ENCODE peak calls at places on chromosomes 11 and 22, in ten cellular contexts. Y, L, G, U, P, V, F, D, Z and W are unnamed samples.

GRCh38 chr11:36258730-36259360 is 30.4 kb downstream of the COMMD9 start:
- DNase-seq in Y (no peak), L (peak; percentile 12), G (peak; percentile 89), U (peak; percentile 45), P (peak; percentile 57), V (peak; percentile 74), F (peak; percentile 77), D (peak; percentile 48), Z (peak; percentile 90), W (peak; percentile 90)

GRCh38 chr11:123545726-123546125 is 108.7 kb downstream of the SCN3B start:
- DNase-seq in Y (no peak), L (no peak), G (no peak), U (no peak), P (no peak), V (peak; percentile 62), F (no peak), D (no peak), Z (peak; percentile 38), W (no peak)

GRCh38 chr11:16547879-16548278 is 190.6 kb upstream of the C11orf58 start:
- DNase-seq in Y (no peak), L (no peak), G (no peak), U (no peak), P (no peak), V (no peak), F (no peak), D (no peak), Z (no peak), W (no peak)

GRCh38 chr11:77471520-77472234 is 2.2 kb downstream of the PAK1 start:
- DNase-seq in Y (no peak), L (peak; percentile 1), G (peak; percentile 16), U (no peak), P (no peak), V (no peak), F (no peak), D (no peak), Z (no peak), W (peak; percentile 66)

GRCh38 chr11:83194284-83195175 is 1.0 kb downstream of the ANKRD42 start:
- DNase-seq in Y (peak; percentile 90), L (peak; percentile 56), G (peak; percentile 87), U (no peak), P (peak; percentile 60), V (peak; percentile 84), F (peak; percentile 77), D (peak; percentile 47), Z (peak; percentile 90), W (peak; percentile 89)

GRCh38 chr11:124745835-124746620 is 6.0 kb downstream of the VSIG2 start:
- DNase-seq in Y (peak; percentile 63), L (peak; percentile 56), G (no peak), U (no peak), P (no peak), V (no peak), F (no peak), D (no peak), Z (peak; percentile 14), W (peak; percentile 64)

GRCh38 chr11:112822478-112823274 is 138.5 kb upstream of the NCAM1 start:
- DNase-seq in Y (no peak), L (no peak), G (peak; percentile 17), U (no peak), P (no peak), V (no peak), F (no peak), D (no peak), Z (no peak), W (no peak)

GRCh38 chr22:18970180-18970947 is 34.3 kb upstream of the PRODH start:
- DNase-seq in Y (no peak), L (no peak), G (peak; percentile 21), U (no peak), P (peak; percentile 73), V (no peak), F (no peak), D (peak; percentile 23), Z (peak; percentile 47), W (no peak)

GRCh38 chr11:74154621-74155281 is 16.1 kb downstream of the C2CD3 start:
- DNase-seq in Y (no peak), L (no peak), G (peak; percentile 62), U (no peak), P (no peak), V (peak; percentile 46), F (no peak), D (no peak), Z (peak; percentile 32), W (no peak)

GRCh38 chr11:73510106-73510505 is 87.8 kb downstream of the FAM168A start:
- DNase-seq in Y (no peak), L (no peak), G (no peak), U (no peak), P (no peak), V (no peak), F (no peak), D (no peak), Z (no peak), W (no peak)

GRCh38 chr22:19995611-19996339 is 20.8 kb downstream of the ARVCF start:
- DNase-seq in Y (peak; percentile 94), L (no peak), G (peak; percentile 84), U (no peak), P (no peak), V (peak; percentile 41), F (no peak), D (no peak), Z (no peak), W (no peak)

GRCh38 chr22:22918297-22918965 is 30.8 kb downstream of the IGLL5 start:
- DNase-seq in Y (no peak), L (no peak), G (no peak), U (no peak), P (no peak), V (no peak), F (no peak), D (no peak), Z (no peak), W (no peak)

GRCh38 chr11:27209562-27210005 is 153.4 kb downstream of the CCDC34 start:
- DNase-seq in Y (peak; percentile 70), L (no peak), G (peak; percentile 87), U (no peak), P (no peak), V (peak; percentile 62), F (peak; percentile 93), D (peak; percentile 98), Z (peak; percentile 95), W (no peak)

GRCh38 chr11:18408558-18409242 is 3.4 kb upstream of the LDHC start:
- DNase-seq in Y (no peak), L (peak; percentile 13), G (no peak), U (no peak), P (no peak), V (no peak), F (peak; percentile 8), D (no peak), Z (peak; percentile 37), W (peak; percentile 64)

GRCh38 chr11:67288198-67288451 is 978 bp upstream of the ANKRD13D start:
- DNase-seq in Y (no peak), L (no peak), G (no peak), U (no peak), P (no peak), V (no peak), F (no peak), D (no peak), Z (no peak), W (no peak)
- H3K4me3 ChIP-seq in Y (peak overlapping the region; percentile 87), L (peak overlapping the region; percentile 68), G (peak overlapping the region; percentile 56), U (peak overlapping the region; percentile 76), P (peak overlapping the region; percentile 87), V (no peak overlapping the region), F (peak overlapping the region; percentile 74), D (peak overlapping the region; percentile 72), Z (peak overlapping the region; percentile 81), W (peak overlapping the region; percentile 96)

DNA sequence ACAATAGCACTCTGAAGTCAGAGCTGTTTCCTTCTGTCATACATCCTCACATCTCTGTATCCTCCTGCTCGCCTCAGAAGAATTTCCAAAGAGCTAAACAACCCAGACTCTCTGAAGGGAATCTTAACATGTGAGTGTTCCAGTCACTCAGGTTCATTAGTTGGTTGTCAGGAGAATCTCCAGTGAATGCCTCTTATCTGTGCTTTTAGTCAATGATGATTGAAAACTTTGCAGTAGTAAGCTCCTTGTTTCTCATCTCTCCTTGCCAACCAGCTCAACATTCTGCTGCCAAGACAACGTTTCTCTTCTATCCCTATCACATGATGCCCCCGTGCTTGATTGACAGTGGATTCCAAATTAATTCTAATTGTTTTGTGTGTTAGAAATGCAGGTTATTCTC is 195.5 kb downstream of the C11orf91 start:
- DNase-seq in Y (no peak), L (no peak), G (no peak), U (no peak), P (no peak), V (no peak), F (peak; percentile 20), D (no peak), Z (no peak), W (no peak)
- H3K9me3 ChIP-seq in Y (no peaks in the 10 kb centered on the region), L (no peaks in the 10 kb centered on the region), G (no peaks in the 10 kb centered on the region), U (no peaks in the 10 kb centered on the region), P (no peaks in the 10 kb centered on the region), V (no peaks in the 10 kb centered on the region), F (no peaks in the 10 kb centered on the region), D (no peaks in the 10 kb centered on the region), Z (no peaks in the 10 kb centered on the region), W (no peaks in the 10 kb centered on the region)

GRCh38 chr11:122140535-122140934 is 24.5 kb upstream of the BLID start:
- DNase-seq in Y (no peak), L (no peak), G (peak; percentile 58), U (peak; percentile 38), P (no peak), V (no peak), F (peak; percentile 86), D (peak; percentile 37), Z (peak; percentile 83), W (no peak)

GRCh38 chr11:122139595-122139866 is 23.5 kb upstream of the BLID start:
- DNase-seq in Y (no peak), L (no peak), G (no peak), U (peak; percentile 36), P (no peak), V (no peak), F (peak; percentile 67), D (no peak), Z (no peak), W (no peak)

GRCh38 chr11:122144752-122145151 is 28.7 kb upstream of the BLID start:
- DNase-seq in Y (no peak), L (no peak), G (no peak), U (no peak), P (no peak), V (no peak), F (no peak), D (no peak), Z (no peak), W (no peak)

GRCh38 chr11:122138759-122139594 is 23.0 kb upstream of the BLID start:
- DNase-seq in Y (no peak), L (no peak), G (no peak), U (no peak), P (no peak), V (no peak), F (peak; percentile 56), D (peak; percentile 28), Z (peak; percentile 42), W (no peak)

GRCh38 chr11:122141757-122142156 is 25.7 kb upstream of the BLID start:
- DNase-seq in Y (no peak), L (no peak), G (no peak), U (no peak), P (no peak), V (no peak), F (no peak), D (no peak), Z (no peak), W (no peak)
- H3K4me3 ChIP-seq in Y (no peak overlapping the region), L (no peak overlapping the region), G (no peak overlapping the region), U (no peak overlapping the region), P (no peak overlapping the region), V (no peak overlapping the region), F (no peak overlapping the region), D (no peak overlapping the region), Z (no peak overlapping the region), W (no peak overlapping the region)

DNA sequence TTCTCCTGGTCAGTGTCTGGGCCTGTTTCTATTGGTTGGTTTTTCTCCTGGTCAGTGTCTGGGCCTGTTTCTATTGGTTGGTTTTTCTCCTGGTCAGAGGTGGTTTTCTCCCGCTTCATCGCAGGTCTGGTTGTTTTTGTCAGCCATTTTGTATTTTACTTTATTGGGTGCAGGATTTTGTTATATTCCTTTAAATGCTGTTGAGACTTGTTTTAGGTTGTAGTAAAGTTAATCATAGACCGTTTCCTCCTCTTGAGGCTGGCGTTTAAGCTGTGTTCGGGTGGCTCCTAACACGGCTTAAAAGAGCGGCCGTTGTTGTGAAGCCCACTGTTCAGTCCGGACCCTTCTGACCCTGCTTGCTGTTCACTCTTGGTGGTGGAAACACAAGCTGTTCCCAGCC is 26.2 kb downstream of the ZBED4 start:
- DNase-seq in Y (no peak), L (no peak), G (no peak), U (no peak), P (no peak), V (no peak), F (no peak), D (no peak), Z (no peak), W (no peak)
- H3K9me3 ChIP-seq in Y (peaks cover 7% of the 10 kb centered on the region), L (no peaks in the 10 kb centered on the region), G (no peaks in the 10 kb centered on the region), U (peaks cover 24% of the 10 kb centered on the region), P (no peaks in the 10 kb centered on the region), V (no peaks in the 10 kb centered on the region), F (peaks cover 2% of the 10 kb centered on the region), D (no peaks in the 10 kb centered on the region), Z (no peaks in the 10 kb centered on the region), W (no peaks in the 10 kb centered on the region)